ENCODE peak calls at places on chromosomes 13 and 19, in nine cellular contexts. One of them, this sample, is unnamed.

GRCh38 chr19:40507892-40508291 is 41.1 kb downstream of the SPTBN4 start:
- DNase-seq in H54: no peak
- DNase-seq in M059J: no peak
- DNase-seq in myocyte: no peak
- DNase-seq in NCI-H1105: no peak
- DNase-seq in fibroblast of the aortic adventitia: no peak
- DNase-seq in dorsolateral prefrontal cortex: no peak
- DNase-seq in HuH-7.5: no peak
- DNase-seq in fibroblast of lung: no peak
- DNase-seq in this sample: no peak

GRCh38 chr13:110137677-110138008 is 169.3 kb downstream of the COL4A1 start:
- DNase-seq in H54: no peak
- DNase-seq in M059J: no peak
- DNase-seq in myocyte: peak; percentile 69
- DNase-seq in NCI-H1105: peak; percentile 82
- DNase-seq in fibroblast of the aortic adventitia: peak; percentile 27
- DNase-seq in dorsolateral prefrontal cortex: peak; percentile 59
- DNase-seq in HuH-7.5: peak; percentile 37
- DNase-seq in fibroblast of lung: no peak
- DNase-seq in this sample: peak; percentile 62

GRCh38 chr13:27523345-27524073 is 73.1 kb upstream of the MTIF3 start:
- DNase-seq in H54: no peak
- DNase-seq in M059J: no peak
- DNase-seq in myocyte: peak; percentile 4
- DNase-seq in NCI-H1105: no peak
- DNase-seq in fibroblast of the aortic adventitia: no peak
- DNase-seq in dorsolateral prefrontal cortex: no peak
- DNase-seq in HuH-7.5: no peak
- DNase-seq in fibroblast of lung: no peak
- DNase-seq in this sample: no peak

GRCh38 chr13:107271226-107271625 is 703.3 kb upstream of the ARGLU1 start:
- DNase-seq in H54: peak; percentile 59
- DNase-seq in M059J: peak; percentile 2
- DNase-seq in myocyte: no peak
- DNase-seq in NCI-H1105: peak; percentile 52
- DNase-seq in fibroblast of the aortic adventitia: peak; percentile 15
- DNase-seq in dorsolateral prefrontal cortex: no peak
- DNase-seq in HuH-7.5: no peak
- DNase-seq in fibroblast of lung: peak; percentile 44
- DNase-seq in this sample: no peak

GRCh38 chr19:30256510-30256850 is 115.7 kb upstream of the ZNF536 start:
- DNase-seq in H54: no peak
- DNase-seq in M059J: no peak
- DNase-seq in myocyte: no peak
- DNase-seq in NCI-H1105: peak; percentile 22
- DNase-seq in fibroblast of the aortic adventitia: no peak
- DNase-seq in dorsolateral prefrontal cortex: no peak
- DNase-seq in HuH-7.5: no peak
- DNase-seq in fibroblast of lung: no peak
- DNase-seq in this sample: no peak

GRCh38 chr19:32241957-32242710 is 103.3 kb upstream of the ZNF507 start:
- DNase-seq in H54: no peak
- DNase-seq in M059J: no peak
- DNase-seq in myocyte: no peak
- DNase-seq in NCI-H1105: no peak
- DNase-seq in fibroblast of the aortic adventitia: no peak
- DNase-seq in dorsolateral prefrontal cortex: no peak
- DNase-seq in HuH-7.5: no peak
- DNase-seq in fibroblast of lung: no peak
- DNase-seq in this sample: no peak

GRCh38 chr19:3983936-3984583 is 1.2 kb downstream of the EEF2 start:
- DNase-seq in H54: no peak
- DNase-seq in M059J: no peak
- DNase-seq in myocyte: peak; percentile 35
- DNase-seq in NCI-H1105: no peak
- DNase-seq in fibroblast of the aortic adventitia: peak; percentile 47
- DNase-seq in dorsolateral prefrontal cortex: no peak
- DNase-seq in HuH-7.5: no peak
- DNase-seq in fibroblast of lung: peak; percentile 60
- DNase-seq in this sample: peak; percentile 58

GRCh38 chr13:33287142-33287882 is 1.8 kb upstream of the STARD13 start:
- DNase-seq in H54: no peak
- DNase-seq in M059J: no peak
- DNase-seq in myocyte: no peak
- DNase-seq in NCI-H1105: no peak
- DNase-seq in fibroblast of the aortic adventitia: no peak
- DNase-seq in dorsolateral prefrontal cortex: no peak
- DNase-seq in HuH-7.5: no peak
- DNase-seq in fibroblast of lung: no peak
- DNase-seq in this sample: no peak

GRCh38 chr19:18848860-18849661 is 17.3 kb downstream of the UPF1 start:
- DNase-seq in H54: no peak
- DNase-seq in M059J: no peak
- DNase-seq in myocyte: no peak
- DNase-seq in NCI-H1105: no peak
- DNase-seq in fibroblast of the aortic adventitia: peak; percentile 87
- DNase-seq in dorsolateral prefrontal cortex: peak; percentile 53
- DNase-seq in HuH-7.5: no peak
- DNase-seq in fibroblast of lung: peak; percentile 67
- DNase-seq in this sample: peak; percentile 72

GRCh38 chr13:21929400-21929799 is 258.5 kb downstream of the FGF9 start:
- DNase-seq in H54: no peak
- DNase-seq in M059J: no peak
- DNase-seq in myocyte: no peak
- DNase-seq in NCI-H1105: no peak
- DNase-seq in fibroblast of the aortic adventitia: no peak
- DNase-seq in dorsolateral prefrontal cortex: no peak
- DNase-seq in HuH-7.5: no peak
- DNase-seq in fibroblast of lung: no peak
- DNase-seq in this sample: no peak

GRCh38 chr19:46426506-46427162 is 2.1 kb downstream of the PNMA8C start:
- DNase-seq in H54: no peak
- DNase-seq in M059J: peak; percentile 55
- DNase-seq in myocyte: peak; percentile 79
- DNase-seq in NCI-H1105: peak; percentile 61
- DNase-seq in fibroblast of the aortic adventitia: peak; percentile 75
- DNase-seq in dorsolateral prefrontal cortex: peak; percentile 81
- DNase-seq in HuH-7.5: peak; percentile 81
- DNase-seq in fibroblast of lung: peak; percentile 84
- DNase-seq in this sample: peak; percentile 77

GRCh38 chr13:49183672-49184315 is 36.3 kb upstream of the MLNR start:
- DNase-seq in H54: no peak
- DNase-seq in M059J: no peak
- DNase-seq in myocyte: no peak
- DNase-seq in NCI-H1105: no peak
- DNase-seq in fibroblast of the aortic adventitia: peak; percentile 2
- DNase-seq in dorsolateral prefrontal cortex: no peak
- DNase-seq in HuH-7.5: no peak
- DNase-seq in fibroblast of lung: no peak
- DNase-seq in this sample: peak; percentile 55